ENCODE peak calls at places on chromosomes 12 and 14, in seven cellular contexts. L, V, P, H, U, E and W are unnamed samples.

GRCh38 chr14:102774391-102775153 is 2.7 kb upstream of the TRAF3 start:
- DNase-seq in H (peak; percentile 83), P (peak; percentile 58), V (no peak), L (no peak), U (no peak), E (peak; percentile 78), W (peak; percentile 59)

GRCh38 chr14:68518910-68519686 is 273.8 kb downstream of the ZFP36L1 start:
- DNase-seq in H (peak; percentile 84), L (no peak), E (peak; percentile 63), U (no peak), V (no peak), P (no peak), W (no peak)

GRCh38 chr14:21042918-21043317 is 756 bp downstream of the RNASE7 start:
- DNase-seq in P (no peak), H (no peak), L (no peak), E (no peak), V (no peak), U (no peak), W (no peak)

GRCh38 chr12:2891240-2892053 is 756 bp downstream of the TULP3 start:
- DNase-seq in U (peak; percentile 57), E (peak; percentile 61), L (peak; percentile 42), H (peak; percentile 71), V (no peak), P (peak; percentile 73), W (no peak)

GRCh38 chr12:3777206-3777809 is 24.4 kb upstream of the CRACR2A start:
- DNase-seq in U (no peak), H (peak; percentile 60), P (no peak), L (no peak), V (no peak), E (peak; percentile 43), W (no peak)

GRCh38 chr12:106332536-106332935 is 25.0 kb upstream of the POLR3B start:
- DNase-seq in V (no peak), L (no peak), P (no peak), H (no peak), U (no peak), E (no peak), W (no peak)

GRCh38 chr14:70602254-70602653 is 1.8 kb upstream of the MED6 start:
- DNase-seq in V (no peak), E (no peak), H (no peak), U (no peak), P (no peak), L (no peak), W (no peak)

GRCh38 chr12:105204916-105205315 is 31.1 kb downstream of the APPL2 start:
- DNase-seq in E (peak; percentile 84), P (no peak), L (no peak), H (peak; percentile 43), U (no peak), V (no peak), W (no peak)

GRCh38 chr12:49055978-49056754 is 4.4 kb downstream of the KMT2D start:
- DNase-seq in L (peak; percentile 79), H (peak; percentile 87), E (peak; percentile 82), P (no peak), V (no peak), U (no peak), W (peak; percentile 56)

GRCh38 chr12:30968211-30968610 is 41.7 kb downstream of the TSPAN11 start:
- DNase-seq in U (no peak), V (no peak), L (no peak), H (no peak), E (no peak), P (no peak), W (no peak)

GRCh38 chr12:77339610-77340009 is 274.2 kb upstream of the E2F7 start:
- DNase-seq in E (peak; percentile 43), P (no peak), H (peak; percentile 3), V (no peak), U (no peak), L (no peak), W (no peak)

GRCh38 chr14:95562892-95563685 is 28.2 kb downstream of the GLRX5 start:
- DNase-seq in E (peak; percentile 16), L (peak; percentile 65), P (peak; percentile 37), V (no peak), U (no peak), H (peak; percentile 40), W (no peak)

GRCh38 chr14:30994681-30995620 is 30.5 kb upstream of the AP4S1 start:
- DNase-seq in L (no peak), U (no peak), H (peak; percentile 27), P (no peak), V (no peak), E (peak; percentile 32), W (no peak)

GRCh38 chr12:20492251-20492728 is 124.0 kb downstream of the PDE3A start:
- DNase-seq in P (no peak), H (peak; percentile 61), L (no peak), U (no peak), V (no peak), E (peak; percentile 65), W (no peak)

GRCh38 chr12:96399081-96399918 is 939 bp downstream of the CDK17 start:
- DNase-seq in E (peak; percentile 72), L (peak; percentile 70), P (peak; percentile 81), U (peak; percentile 82), V (no peak), H (peak; percentile 72), W (peak; percentile 71)

GRCh38 chr14:101502761-101503392 is 58.4 kb upstream of the DIO3 start:
- DNase-seq in P (no peak), V (no peak), U (no peak), E (no peak), H (no peak), L (no peak), W (no peak)

GRCh38 chr12:124917135-124917840 is 2.8 kb upstream of the UBC start:
- DNase-seq in L (peak; percentile 98), U (peak; percentile 96), V (peak; percentile 99), E (peak; percentile 100), H (peak; percentile 100), P (peak; percentile 95), W (peak; percentile 93)

GRCh38 chr14:51996148-51996746 is 6.9 kb downstream of the RTRAF start:
- DNase-seq in H (peak; percentile 78), V (no peak), E (peak; percentile 68), U (no peak), P (no peak), L (no peak), W (peak; percentile 83)

GRCh38 chr14:91038439-91038838 is 22.0 kb downstream of the RPS6KA5 start:
- DNase-seq in P (no peak), V (no peak), L (no peak), H (peak; percentile 70), U (no peak), E (no peak), W (no peak)

GRCh38 chr12:95601091-95601490 is 49.8 kb upstream of the USP44 start:
- DNase-seq in V (no peak), H (no peak), P (no peak), E (no peak), U (no peak), L (no peak), W (no peak)

GRCh38 chr14:100028990-100029677 is 36.1 kb upstream of the EVL start:
- DNase-seq in P (no peak), V (no peak), U (no peak), H (no peak), E (peak; percentile 74), L (no peak), W (no peak)

DNA sequence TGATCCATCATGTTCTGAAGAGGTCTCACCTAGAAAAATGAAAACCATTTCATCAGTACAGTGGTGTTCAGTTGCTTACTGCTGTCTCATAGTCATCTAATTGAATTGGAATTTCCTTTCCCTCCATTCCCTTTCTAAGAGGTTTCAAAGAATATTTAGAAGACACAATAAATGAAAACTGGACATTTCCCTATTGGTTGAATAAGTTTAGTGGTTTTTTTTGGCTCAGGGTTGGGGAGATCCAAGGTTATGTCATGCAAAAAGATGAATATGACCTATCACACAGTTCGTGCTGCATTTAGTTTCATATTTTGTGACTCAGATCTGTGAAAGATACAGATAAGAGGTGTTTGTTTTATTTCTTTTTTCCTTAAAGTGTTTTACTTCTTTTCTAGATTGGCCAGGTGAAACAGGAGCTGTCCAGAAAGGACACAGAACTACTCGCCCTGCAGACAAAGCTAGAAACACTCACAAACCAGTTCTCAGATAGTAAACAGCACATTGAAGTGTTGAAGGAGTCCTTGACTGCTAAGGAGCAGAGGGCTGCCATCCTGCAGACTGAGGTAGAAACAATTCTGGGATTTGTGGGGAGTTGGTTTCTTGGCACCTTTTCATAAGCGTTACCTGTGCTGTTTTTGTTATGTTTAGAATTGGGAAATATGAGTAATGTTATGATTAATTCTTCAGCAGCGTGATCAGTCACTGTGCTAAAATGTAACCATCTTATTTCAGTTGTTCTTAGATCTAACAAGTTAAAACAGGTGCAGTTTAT is 124.6 kb downstream of the ERC1 start:
- DNase-seq in V (no peak), U (no peak), E (peak; percentile 81), L (no peak), H (peak; percentile 13), P (no peak), W (no peak)
- H3K4me3 ChIP-seq in V (no peak overlapping the region), U (no peak overlapping the region), E (no peak overlapping the region), L (no peak overlapping the region), H (no peak overlapping the region), P (no peak overlapping the region), W (no peak overlapping the region)

GRCh38 chr14:92902191-92902590 is 20.8 kb upstream of the CHGA start:
- DNase-seq in E (no peak), U (no peak), L (no peak), V (no peak), H (no peak), P (no peak), W (no peak)

GRCh38 chr14:92903359-92903758 is 19.6 kb upstream of the CHGA start:
- DNase-seq in U (no peak), E (no peak), P (no peak), V (no peak), H (no peak), L (no peak), W (no peak)

GRCh38 chr14:92900660-92901059 is 22.3 kb upstream of the CHGA start:
- DNase-seq in E (no peak), L (no peak), V (no peak), H (no peak), U (no peak), P (no peak), W (no peak)

GRCh38 chr14:92905667-92906066 is 17.3 kb upstream of the CHGA start:
- DNase-seq in E (no peak), V (no peak), P (no peak), H (no peak), L (no peak), U (no peak), W (no peak)

DNA sequence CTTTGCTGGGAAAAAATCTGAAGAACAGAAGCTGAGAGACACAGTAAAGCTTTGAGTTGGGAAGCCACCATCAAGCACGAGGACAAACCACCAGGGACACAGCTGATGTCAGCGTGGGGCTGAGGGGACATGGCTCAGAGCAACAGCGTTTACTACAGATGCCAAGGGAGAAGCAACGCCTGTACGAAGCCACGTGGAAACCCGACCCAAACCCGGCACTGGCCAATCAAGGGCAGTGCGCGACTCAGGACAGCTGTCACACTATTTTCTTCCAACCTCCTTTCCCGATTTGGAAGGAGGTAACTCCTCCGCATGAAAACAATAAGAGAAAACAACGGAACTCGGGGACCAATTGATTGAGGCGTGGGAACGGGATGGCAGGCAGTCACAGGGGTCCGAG is 20.2 kb upstream of the CHGA start:
- DNase-seq in E (no peak), V (no peak), H (no peak), P (no peak), L (no peak), U (no peak), W (no peak)
- H3K27ac ChIP-seq in E (no peak overlapping the region), V (no peak overlapping the region), H (no peak overlapping the region), P (no peak overlapping the region), L (no peak overlapping the region), U (no peak overlapping the region), W (no peak overlapping the region)

GRCh38 chr12:117097159-117097558 is 2.1 kb downstream of the TESC start:
- DNase-seq in E (no peak), U (no peak), V (no peak), L (no peak), H (no peak), P (no peak), W (no peak)
- H3K27me3 ChIP-seq in E (peaks cover 78% of the 10 kb centered on the region), U (peaks cover 10% of the 10 kb centered on the region), V (no peaks in the 10 kb centered on the region), L (no peaks in the 10 kb centered on the region), H (peaks cover 20% of the 10 kb centered on the region), P (peaks cover 11% of the 10 kb centered on the region), W (peaks cover 4% of the 10 kb centered on the region)

GRCh38 chr12:110739488-110739887 is 3.2 kb downstream of the PPP1CC start:
- DNase-seq in E (no peak), L (no peak), U (no peak), P (no peak), V (no peak), H (no peak), W (no peak)
- H3K4me3 ChIP-seq in E (no peak overlapping the region), L (no peak overlapping the region), U (peak overlapping the region; percentile 95), P (no peak overlapping the region), V (no peak overlapping the region), H (no peak overlapping the region), W (peak overlapping the region; percentile 99)